ENCODE peak calls at places on chromosomes 16 and 17, in nine cellular contexts. D, C, A, S, Q, M, F, R and P are unnamed samples.

GRCh38 chr16:83420206-83420760 is 387.5 kb upstream of the HSBP1 start:
- DNase-seq in Q (no peak), M (no peak), A (no peak), S (no peak), R (no peak), F (no peak), D (peak), C (no peak), P (peak)

GRCh38 chr17:83155128-83156081 is 76.0 kb downstream of the METRNL start:
- DNase-seq in A (no peak), C (no peak), R (no peak), F (no peak), S (no peak), Q (peak), M (peak), D (peak), P (peak)

GRCh38 chr17:31532161-31532515 is 140.7 kb downstream of the RAB11FIP4 start:
- DNase-seq in S (no peak), F (no peak), Q (no peak), D (no peak), A (no peak), R (no peak), M (no peak), C (no peak), P (no peak)

GRCh38 chr17:69677130-69677529 is 262.6 kb downstream of the MAP2K6 start:
- DNase-seq in S (no peak), Q (no peak), A (no peak), F (no peak), R (no peak), M (no peak), C (no peak), D (no peak), P (no peak)

GRCh38 chr17:30519707-30520106 is 42.5 kb downstream of the GOSR1 start:
- DNase-seq in D (peak), A (no peak), M (no peak), S (no peak), Q (no peak), R (no peak), C (no peak), F (no peak), P (peak)

GRCh38 chr17:50558955-50559614 is 1.4 kb upstream of the CACNA1G start:
- DNase-seq in C (peak), F (no peak), M (no peak), S (no peak), Q (peak), A (peak), R (no peak), D (no peak), P (no peak)

GRCh38 chr16:49620158-49620867 is 235.6 kb downstream of the ZNF423 start:
- DNase-seq in R (peak), C (no peak), M (peak), F (no peak), S (no peak), Q (no peak), A (peak), D (peak), P (peak)

GRCh38 chr17:75069783-75070182 is 18.0 kb upstream of the SLC16A5 start:
- DNase-seq in F (no peak), Q (no peak), S (no peak), R (no peak), A (no peak), C (no peak), D (no peak), M (no peak), P (peak)

GRCh38 chr17:1223662-1224061 is 43.9 kb upstream of the ABR start:
- DNase-seq in S (no peak), D (no peak), F (no peak), A (no peak), R (no peak), Q (no peak), C (no peak), M (no peak), P (no peak)

GRCh38 chr16:11835891-11836652 is 15.3 kb downstream of the RSL1D1 start:
- DNase-seq in A (no peak), R (no peak), C (no peak), D (peak), M (no peak), F (no peak), S (no peak), Q (no peak), P (peak)

GRCh38 chr16:68737730-68738590 is 868 bp downstream of the CDH1 start:
- DNase-seq in M (no peak), C (peak), R (peak), F (no peak), Q (peak), S (peak), A (peak), D (no peak), P (no peak)

GRCh38 chr16:58421529-58421928 is 29.3 kb downstream of the GINS3 start:
- DNase-seq in S (no peak), D (peak), Q (peak), M (no peak), C (no peak), R (no peak), F (no peak), A (no peak), P (peak)

GRCh38 chr17:77400445-77400870 is 259.7 kb downstream of the SEC14L1 start:
- DNase-seq in Q (peak), A (no peak), D (no peak), C (peak), M (no peak), R (no peak), F (peak), S (no peak), P (no peak)

GRCh38 chr17:43319293-43320124 is 79.3 kb upstream of the ARL4D start:
- DNase-seq in Q (no peak), S (no peak), M (no peak), R (no peak), A (no peak), C (no peak), D (no peak), F (no peak), P (no peak)
- TF ChIP-seq CTCF in Q (no peak), S (no peak), M (no peak), R (no peak), A (no peak), C (no peak), D (no peak), F (no peak), P (no peak)

DNA sequence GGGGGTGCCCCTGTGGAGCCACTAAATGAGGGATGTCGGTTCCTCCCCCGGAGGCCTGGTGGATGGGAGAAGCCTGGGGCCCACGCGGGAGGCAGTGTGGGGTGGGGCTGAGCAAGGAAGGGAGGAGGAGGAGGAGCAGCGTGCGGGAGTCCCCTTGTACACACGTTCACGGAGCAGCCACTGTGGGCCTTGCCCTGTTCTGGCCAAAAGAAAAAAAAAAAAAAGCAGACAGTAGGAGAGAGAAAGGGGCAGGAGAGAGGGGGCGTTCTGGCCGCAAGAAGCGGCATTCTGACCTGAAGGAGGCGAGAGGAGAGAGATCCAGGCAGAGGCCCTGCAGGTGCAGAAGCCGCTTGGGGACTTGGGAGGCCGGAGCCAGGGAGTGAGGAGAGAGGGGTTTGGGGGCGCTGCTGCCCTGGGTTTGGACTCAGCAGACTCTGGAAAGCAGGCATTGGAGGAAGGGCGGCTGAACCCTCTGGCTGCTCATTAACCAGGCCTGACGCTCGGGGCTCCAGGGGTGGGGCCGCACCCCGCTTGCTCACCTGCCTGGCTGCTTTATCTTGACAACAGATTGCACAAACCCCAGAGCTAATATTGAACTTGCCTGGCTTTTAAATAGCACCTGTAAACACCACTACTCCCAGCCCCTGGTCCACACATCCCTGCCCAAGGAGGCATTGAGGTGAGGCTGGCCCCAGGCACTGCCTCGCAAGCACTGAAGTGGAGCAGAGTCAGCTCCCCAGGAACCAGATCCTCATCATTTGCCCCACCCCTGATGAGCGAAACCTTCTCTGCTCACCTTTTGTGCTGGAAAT is 190.5 kb upstream of the GSE1 start:
- DNase-seq in Q (peak), C (peak), M (peak), R (peak), D (no peak), F (no peak), S (peak), A (no peak), P (no peak)
- TF ChIP-seq CTCF in Q (peak), C (no peak), M (no peak), R (no peak), D (no peak), F (no peak), S (peak), A (no peak), P (no peak)

GRCh38 chr16:86444274-86445060 is 65.9 kb upstream of the FOXF1 start:
- DNase-seq in R (no peak), C (no peak), S (no peak), D (no peak), F (no peak), A (no peak), M (no peak), Q (no peak), P (no peak)

GRCh38 chr16:86447228-86447627 is 63.1 kb upstream of the FOXF1 start:
- DNase-seq in Q (no peak), M (no peak), A (no peak), S (no peak), C (no peak), R (no peak), F (no peak), D (no peak), P (no peak)

GRCh38 chr16:86443508-86444130 is 66.7 kb upstream of the FOXF1 start:
- DNase-seq in M (no peak), S (no peak), R (no peak), F (no peak), Q (no peak), D (no peak), C (no peak), A (no peak), P (no peak)

GRCh38 chr16:86448306-86448705 is 62.0 kb upstream of the FOXF1 start:
- DNase-seq in D (no peak), R (no peak), M (no peak), F (no peak), A (no peak), C (no peak), S (no peak), Q (no peak), P (no peak)

DNA sequence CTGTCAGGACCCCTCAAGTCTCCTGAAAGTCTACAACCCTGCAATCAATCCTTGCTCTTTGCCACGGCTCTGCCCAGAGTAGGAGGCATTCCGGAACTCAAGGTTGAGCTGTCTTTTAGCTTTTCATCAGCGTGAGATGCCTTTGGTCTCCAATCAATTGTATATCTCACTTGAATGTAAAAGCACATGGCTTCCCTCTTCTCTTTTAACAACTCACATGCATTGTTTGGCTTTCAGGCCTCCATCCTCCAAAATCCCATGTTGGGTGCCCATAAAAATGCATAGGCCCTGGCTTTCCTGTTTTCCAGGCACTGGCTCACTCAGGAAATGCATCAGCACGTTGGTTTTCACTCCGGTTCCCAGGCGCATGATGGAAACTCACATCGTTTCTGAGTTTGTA is 64.0 kb upstream of the FOXF1 start:
- DNase-seq in M (no peak), Q (no peak), R (no peak), D (no peak), C (no peak), A (no peak), F (no peak), S (no peak), P (no peak)
- TF ChIP-seq CTCF in M (no peak), Q (no peak), R (no peak), D (no peak), C (no peak), A (no peak), F (no peak), S (no peak), P (no peak)

GRCh38 chr17:52947418-52947817 is 788.9 kb upstream of the CA10 start:
- DNase-seq in A (no peak), D (no peak), R (no peak), M (no peak), F (no peak), S (no peak), C (no peak), Q (no peak), P (no peak)
- TF ChIP-seq CTCF in A (no peak), D (no peak), R (no peak), M (no peak), F (no peak), S (no peak), C (no peak), Q (no peak), P (no peak)

DNA sequence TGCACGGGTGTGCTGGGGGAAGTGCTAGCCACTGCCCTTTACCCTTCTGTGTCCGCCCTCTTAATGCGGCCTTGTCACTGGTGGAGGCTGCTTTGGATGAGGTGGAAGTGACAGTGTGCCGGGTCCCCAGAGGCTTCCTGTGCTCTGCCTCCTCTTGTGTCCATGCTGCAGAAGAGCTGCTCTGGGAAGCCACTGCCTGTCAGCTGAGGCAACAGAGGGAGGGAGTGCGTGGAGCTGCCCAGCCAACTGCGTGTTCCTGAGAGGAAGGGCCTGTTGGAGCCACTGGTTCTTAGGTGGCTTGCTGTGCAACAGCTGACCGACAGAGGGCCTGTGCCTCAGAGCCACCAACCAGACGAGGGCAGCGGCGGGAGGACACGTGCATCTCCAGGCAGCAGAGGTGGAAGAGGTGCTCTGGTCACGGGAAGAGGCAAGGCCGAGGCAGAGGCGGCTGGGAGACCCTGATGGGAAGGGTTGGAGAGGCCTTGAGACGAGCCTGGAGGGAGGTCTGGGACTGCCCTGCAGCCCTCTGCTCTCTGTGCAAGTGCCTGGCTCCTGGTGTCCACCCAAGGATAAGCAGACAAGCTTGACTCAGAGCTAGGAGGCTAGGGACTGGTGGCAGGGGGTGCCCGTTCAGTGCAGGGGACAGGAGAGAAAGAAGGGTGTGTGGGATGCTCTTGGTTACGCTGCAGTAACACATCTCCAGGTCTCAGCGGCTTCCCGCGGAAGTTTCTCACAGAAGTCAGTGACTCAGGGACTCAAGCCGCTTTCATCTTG is 25.4 kb downstream of the B9D1 start:
- DNase-seq in M (peak), R (peak), A (no peak), Q (peak), D (no peak), S (no peak), F (no peak), C (peak), P (no peak)
- TF ChIP-seq CTCF in M (no peak), R (no peak), A (peak), Q (peak), D (no peak), S (no peak), F (no peak), C (no peak), P (no peak)

DNA sequence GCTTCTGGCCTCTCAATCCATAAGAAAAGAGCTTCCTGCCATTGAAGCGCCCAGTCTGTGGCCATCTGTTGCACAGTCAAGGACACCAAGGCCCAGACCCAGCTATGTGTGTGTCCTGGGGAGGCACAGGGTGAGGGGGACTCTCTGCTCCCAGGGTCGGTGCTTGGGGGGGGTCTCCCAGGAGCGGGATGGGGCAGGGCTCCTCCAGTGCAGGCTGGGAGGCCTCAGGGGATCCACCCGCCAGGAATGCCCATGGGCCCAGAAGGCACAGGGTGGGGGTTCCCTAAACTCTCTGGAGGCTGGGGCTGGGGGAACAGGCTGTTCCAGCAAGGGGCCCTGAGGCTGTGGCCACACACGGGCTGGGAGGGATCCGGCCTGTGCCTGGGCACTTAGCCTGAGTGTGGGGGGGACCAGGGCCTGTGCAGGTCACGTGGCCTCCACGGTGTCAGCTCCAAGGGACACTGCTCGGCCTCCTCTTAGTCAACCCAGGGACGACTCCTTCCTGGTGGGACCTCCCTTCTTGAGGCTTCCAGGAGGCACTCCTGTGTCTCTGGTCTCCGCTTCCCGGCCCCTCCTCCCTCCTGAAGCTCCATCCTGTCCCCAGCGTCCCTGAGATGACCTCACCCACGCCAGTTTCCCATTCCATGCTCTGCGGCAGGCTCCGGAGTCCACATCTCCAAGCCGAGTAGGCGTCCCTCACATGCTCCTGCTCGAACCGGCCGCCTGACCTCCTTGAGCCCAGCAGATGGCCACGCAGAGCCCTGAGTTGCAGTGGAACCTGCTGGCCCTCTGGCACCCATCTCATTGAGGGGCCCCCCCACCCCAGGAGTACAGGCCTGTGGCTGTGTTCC is 23.1 kb upstream of the BAHCC1 start:
- DNase-seq in D (peak), R (peak), C (peak), A (no peak), S (no peak), F (no peak), Q (peak), M (peak), P (peak)
- TF ChIP-seq CTCF in D (no peak), R (peak), C (no peak), A (peak), S (peak), F (no peak), Q (peak), M (no peak), P (peak)

GRCh38 chr16:80433617-80434016 is 107.2 kb upstream of the DYNLRB2 start:
- DNase-seq in Q (no peak), C (no peak), A (no peak), S (no peak), M (no peak), F (no peak), D (peak), R (no peak), P (no peak)
- TF ChIP-seq CTCF in Q (no peak), C (no peak), A (no peak), S (no peak), M (no peak), F (no peak), D (no peak), R (no peak), P (no peak)